ENCODE peak calls at places on chromosomes 16 and 17, in nine cellular contexts. I is CD4-positive, alpha-beta memory T cell; C is breast epithelium; A is A549; Y is lung; Q is heart left ventricle; R is CD8-positive, alpha-beta memory T cell; M is lower lobe of right lung; S is body of pancreas. Z is an unnamed sample. For H3K9me3, the result is how much of the 10 kb centered on the place peaks cover.

GRCh38 chr16:76899767-76900166 is 291.2 kb upstream of the MON1B start:
- DNase-seq in I (no peak), A (no peak), Q (no peak), Y (no peak), R (no peak), C (no peak), M (no peak), S (no peak), Z (no peak)

GRCh38 chr16:58028168-58028455 is 2.6 kb downstream of the MMP15 start:
- DNase-seq in Y (no peak), M (no peak), S (no peak), Q (peak), I (no peak), A (no peak), C (no peak), R (no peak), Z (no peak)

GRCh38 chr17:79451167-79451566 is 159.7 kb downstream of the RBFOX3 start:
- DNase-seq in R (no peak), Y (no peak), M (no peak), C (no peak), S (no peak), I (no peak), Q (no peak), A (no peak), Z (no peak)

GRCh38 chr17:42362245-42362961 is 25.8 kb downstream of the STAT3 start:
- DNase-seq in Y (no peak), M (peak), Q (no peak), R (no peak), A (no peak), C (no peak), S (peak), I (no peak), Z (no peak)

GRCh38 chr16:55615071-55615470 is 40.7 kb upstream of the SLC6A2 start:
- DNase-seq in I (no peak), A (no peak), S (no peak), Q (no peak), M (no peak), C (no peak), Y (no peak), R (no peak), Z (no peak)

GRCh38 chr17:43695968-43696865 is 34.5 kb upstream of the MEOX1 start:
- DNase-seq in Q (peak), R (no peak), I (no peak), M (no peak), S (no peak), Y (no peak), A (no peak), C (no peak), Z (no peak)

GRCh38 chr17:61294777-61295176 is 104.9 kb upstream of the TBX2 start:
- DNase-seq in S (no peak), A (peak), R (no peak), Y (no peak), Q (no peak), I (no peak), C (no peak), M (no peak), Z (no peak)

GRCh38 chr17:4901648-4902344 is 1.1 kb downstream of the CHRNE start:
- DNase-seq in Y (no peak), S (no peak), I (peak), M (peak), Q (peak), R (no peak), C (peak), A (no peak), Z (peak)

GRCh38 chr17:2347805-2348685 is 10.7 kb downstream of the SGSM2 start:
- DNase-seq in Q (no peak), S (peak), Y (no peak), I (no peak), C (peak), A (peak), R (no peak), M (peak), Z (no peak)

GRCh38 chr16:68296291-68296690 is 14.5 kb downstream of the SLC7A6OS start:
- DNase-seq in Y (no peak), R (no peak), A (no peak), S (peak), I (no peak), C (no peak), M (no peak), Q (no peak), Z (no peak)

GRCh38 chr16:87850009-87851006 is 19.0 kb downstream of the SLC7A5 start:
- DNase-seq in S (peak), Y (peak), M (peak), A (no peak), C (no peak), I (peak), Q (peak), R (peak), Z (peak)

GRCh38 chr17:65742433-65743312 is 181.2 kb upstream of the AXIN2 start:
- DNase-seq in Y (no peak), A (peak), M (no peak), C (no peak), Q (no peak), I (no peak), S (no peak), R (no peak), Z (no peak)

GRCh38 chr17:78279360-78279990 is 48.0 kb downstream of the TMEM235 start:
- DNase-seq in C (no peak), I (no peak), Q (no peak), Y (no peak), M (no peak), S (no peak), A (no peak), R (no peak), Z (no peak)

GRCh38 chr16:58515871-58516767 is 802 bp downstream of the SETD6 start:
- DNase-seq in S (peak), I (peak), C (peak), Y (no peak), A (no peak), R (no peak), M (peak), Q (peak), Z (peak)

GRCh38 chr17:10702574-10702973 is 5.2 kb downstream of the ADPRM start:
- DNase-seq in Y (no peak), S (no peak), I (no peak), C (no peak), A (no peak), Q (no peak), M (no peak), R (no peak), Z (no peak)

GRCh38 chr17:70033165-70033564 is 41.9 kb upstream of the KCNJ16 start:
- DNase-seq in Y (no peak), I (no peak), M (no peak), A (no peak), S (no peak), R (no peak), Q (no peak), C (no peak), Z (no peak)

GRCh38 chr17:65712383-65713267 is 151.2 kb upstream of the AXIN2 start:
- DNase-seq in R (no peak), S (no peak), A (no peak), I (no peak), Q (no peak), M (no peak), C (no peak), Y (no peak), Z (no peak)

GRCh38 chr17:28745777-28746473 is 2.1 kb downstream of the TRAF4 start:
- DNase-seq in C (peak), Y (peak), Q (no peak), R (no peak), A (peak), S (peak), I (no peak), M (peak), Z (no peak)

GRCh38 chr16:2088192-2088631 is 40.4 kb downstream of the TSC2 start:
- DNase-seq in Q (no peak), I (no peak), C (no peak), A (no peak), R (no peak), Y (no peak), S (no peak), M (no peak), Z (no peak)

GRCh38 chr16:72915331-72915730 is 132.6 kb downstream of the ZFHX3 start:
- DNase-seq in I (no peak), C (no peak), M (no peak), A (no peak), S (no peak), Y (no peak), Q (no peak), R (no peak), Z (no peak)

GRCh38 chr17:19943599-19943998 is 34.0 kb downstream of the AKAP10 start:
- DNase-seq in I (no peak), S (no peak), Q (no peak), M (no peak), Y (no peak), C (no peak), A (no peak), R (no peak), Z (no peak)

GRCh38 chr16:81263470-81264200 is 25.1 kb downstream of the BCO1 start:
- DNase-seq in C (no peak), S (peak), Q (no peak), R (no peak), Y (no peak), A (no peak), M (no peak), I (no peak), Z (no peak)

GRCh38 chr16:89721644-89722391 is 481 bp downstream of the ZNF276 start:
- DNase-seq in Y (peak), S (peak), R (peak), I (peak), C (no peak), M (peak), Q (peak), A (peak), Z (peak)

GRCh38 chr17:46011711-46012505 is 12.9 kb downstream of the STH start:
- DNase-seq in S (no peak), A (no peak), Y (no peak), R (no peak), M (no peak), I (no peak), C (no peak), Q (peak), Z (no peak)

DNA sequence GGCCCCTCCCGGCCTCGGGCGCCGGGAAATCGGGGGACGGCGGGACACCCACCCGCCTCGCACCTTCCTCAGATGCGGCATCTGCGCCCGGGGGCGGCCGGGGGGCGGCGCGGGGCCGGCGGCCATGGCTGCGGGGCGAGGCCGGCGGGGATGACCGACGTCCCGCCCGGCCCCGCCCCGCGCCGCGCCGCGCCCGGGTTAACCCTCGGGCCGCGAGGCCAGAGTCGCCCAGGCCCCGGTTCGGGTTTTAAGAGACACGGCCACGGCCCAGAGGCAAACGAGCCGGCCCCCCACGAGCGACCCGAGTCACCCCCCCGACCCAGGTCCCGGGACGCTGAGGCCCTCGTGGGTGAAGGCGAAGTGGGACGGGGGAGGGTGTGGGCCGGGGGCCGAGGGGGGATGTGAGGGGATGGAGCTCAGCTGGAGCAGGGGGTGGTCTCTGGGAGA is at the start of gene RGS11:
- DNase-seq in C (no peak), I (no peak), Y (no peak), A (no peak), R (no peak), S (no peak), Q (no peak), M (no peak), Z (no peak)
- H3K4me3 ChIP-seq in C (peak), I (no peak), Y (peak), A (peak), R (no peak), S (no peak), Q (peak), M (peak), Z (no peak)

DNA sequence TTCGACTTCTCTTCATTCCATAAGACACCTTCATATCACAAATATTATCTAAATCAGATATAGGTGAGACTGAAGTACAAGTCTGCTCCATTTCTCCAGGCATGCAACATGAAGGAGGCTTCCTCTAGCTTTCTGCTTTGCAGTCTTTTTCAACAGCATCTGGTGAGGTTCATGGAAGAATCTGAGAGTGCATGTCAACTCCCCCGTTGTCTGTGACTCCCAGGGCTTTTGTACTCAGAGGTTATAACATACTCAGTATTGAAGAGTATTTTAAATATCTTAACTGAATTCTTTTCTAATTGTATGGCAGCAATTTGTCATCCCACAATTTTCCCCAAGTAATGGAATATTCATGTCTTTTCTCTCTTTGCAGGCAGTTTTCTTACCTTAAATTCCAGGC is 448.7 kb downstream of the CDH8 start:
- DNase-seq in C (no peak), S (no peak), A (no peak), M (no peak), Q (no peak), R (no peak), Y (no peak), I (no peak), Z (no peak)
- H3K9me3 ChIP-seq in C (under half), S (under half), A (under half), M (under half), Q (under half), R (under half), Y (under half), I (under half), Z (under half)

GRCh38 chr16:54542805-54543504 is 256.4 kb upstream of the IRX3 start:
- DNase-seq in C (no peak), I (no peak), A (no peak), S (no peak), Q (no peak), Y (no peak), M (no peak), R (no peak), Z (no peak)

GRCh38 chr16:54547052-54547451 is 260.5 kb upstream of the IRX3 start:
- DNase-seq in R (no peak), I (no peak), S (no peak), C (no peak), A (no peak), Q (no peak), Y (no peak), M (no peak), Z (no peak)

GRCh38 chr16:54546481-54546880 is 259.9 kb upstream of the IRX3 start:
- DNase-seq in M (no peak), C (no peak), I (no peak), Y (no peak), A (no peak), Q (no peak), S (no peak), R (no peak), Z (no peak)

GRCh38 chr16:54544553-54545180 is 258.1 kb upstream of the IRX3 start:
- DNase-seq in C (no peak), Y (no peak), Q (no peak), S (no peak), I (no peak), M (no peak), R (no peak), A (no peak), Z (no peak)

DNA sequence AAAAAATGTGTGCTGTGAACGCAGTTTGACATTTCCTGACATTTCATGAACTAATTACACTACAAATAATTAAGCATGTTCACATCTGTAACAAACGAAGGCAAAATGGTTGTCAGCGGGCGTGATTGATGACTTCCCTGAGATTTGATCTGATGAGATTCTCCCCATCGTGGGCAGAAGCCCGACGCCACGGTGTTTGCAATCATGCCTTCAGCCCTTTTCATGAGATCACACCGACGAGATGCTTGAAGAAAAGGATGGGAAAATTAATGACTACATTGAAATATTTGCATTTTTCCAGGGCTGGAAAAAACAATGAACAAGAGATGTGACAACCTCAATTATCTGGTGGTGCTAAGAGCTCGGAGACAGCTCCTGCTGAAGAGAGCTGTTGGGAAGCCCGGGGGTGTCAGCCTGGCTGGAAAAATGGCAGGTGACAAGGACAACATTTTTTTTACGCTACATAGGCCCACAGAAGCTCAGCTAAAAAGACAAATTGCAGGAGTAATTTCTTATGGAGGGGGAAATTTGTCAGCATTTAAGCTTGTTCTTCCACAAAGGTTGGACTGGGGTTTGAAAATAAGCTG is 259.4 kb upstream of the IRX3 start:
- DNase-seq in I (no peak), A (no peak), Q (no peak), C (no peak), M (no peak), Y (no peak), S (no peak), R (no peak), Z (no peak)
- H3K4me3 ChIP-seq in I (no peak), A (no peak), Q (no peak), C (no peak), M (no peak), Y (no peak), S (no peak), R (no peak), Z (no peak)

GRCh38 chr17:22463110-22463850 is 771.0 kb downstream of the KCNJ18 start:
- DNase-seq in Y (no peak), M (no peak), Q (no peak), A (no peak), R (no peak), I (no peak), C (no peak), S (no peak), Z (no peak)

GRCh38 chr17:22462461-22462860 is 770.1 kb downstream of the KCNJ18 start:
- DNase-seq in I (no peak), M (no peak), R (no peak), A (no peak), Y (no peak), C (no peak), Q (no peak), S (no peak), Z (no peak)

GRCh38 chr17:22459953-22460350 is 767.6 kb downstream of the KCNJ18 start:
- DNase-seq in I (no peak), M (no peak), A (no peak), Q (no peak), C (no peak), R (no peak), Y (no peak), S (no peak), Z (no peak)

GRCh38 chr17:22460461-22461063 is 768.2 kb downstream of the KCNJ18 start:
- DNase-seq in M (no peak), R (no peak), I (no peak), Y (no peak), C (no peak), S (no peak), Q (no peak), A (no peak), Z (no peak)

GRCh38 chr17:22461460-22462145 is 769.3 kb downstream of the KCNJ18 start:
- DNase-seq in S (no peak), M (no peak), Q (no peak), A (no peak), R (no peak), I (no peak), Y (no peak), C (no peak), Z (no peak)
- H3K9me3 ChIP-seq in S (under half), M (under half), Q (under half), A (under half), R (under half), I (under half), Y (under half), C (under half), Z (under half)

GRCh38 chr17:49229076-49229804 is 1.3 kb downstream of the PHOSPHO1 start:
- DNase-seq in C (no peak), R (no peak), Q (no peak), Y (no peak), S (no peak), A (no peak), M (no peak), I (no peak), Z (no peak)

GRCh38 chr17:49227436-49228261 is 2.9 kb downstream of the PHOSPHO1 start:
- DNase-seq in I (peak), A (peak), Q (peak), R (peak), Y (peak), S (peak), M (peak), C (no peak), Z (peak)

GRCh38 chr17:49231563-49231894 is 942 bp upstream of the PHOSPHO1 start:
- DNase-seq in S (no peak), M (no peak), R (no peak), C (no peak), Y (no peak), I (no peak), Q (no peak), A (no peak), Z (no peak)

GRCh38 chr17:49229805-49230600 is 584 bp downstream of the PHOSPHO1 start:
- DNase-seq in A (no peak), I (no peak), R (no peak), M (peak), Q (no peak), S (no peak), Y (no peak), C (no peak), Z (no peak)

GRCh38 chr17:49230636-49231562 is at the start of gene PHOSPHO1:
- DNase-seq in C (no peak), M (peak), Y (peak), R (peak), A (peak), Q (peak), S (peak), I (peak), Z (peak)
- H3K4me3 ChIP-seq in C (peak), M (peak), Y (peak), R (peak), A (peak), Q (peak), S (no peak), I (peak), Z (peak)

DNA sequence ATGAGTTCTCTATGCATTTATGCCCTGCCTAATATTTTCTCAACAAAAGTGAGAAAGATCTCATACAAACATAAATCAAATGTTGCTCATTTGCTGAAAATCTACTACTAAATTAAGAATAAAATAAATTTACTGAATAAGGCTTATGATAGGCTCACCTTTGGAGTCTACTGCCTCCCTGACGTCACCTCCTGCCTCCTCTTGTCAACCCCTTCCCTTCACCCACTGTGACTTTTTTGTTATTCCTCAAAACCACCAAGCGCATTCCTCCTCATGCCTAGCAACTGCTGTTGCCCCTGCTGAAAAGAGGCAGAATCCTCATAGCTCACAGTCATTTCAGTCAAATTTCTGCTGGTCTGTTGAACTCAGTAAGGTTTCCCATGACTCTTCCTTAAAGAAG is 2422.2 kb downstream of the TP53TG3F start:
- DNase-seq in R (no peak), A (no peak), Y (no peak), I (no peak), M (no peak), C (no peak), Q (no peak), S (no peak), Z (no peak)
- H3K9me3 ChIP-seq in R (under half), A (under half), Y (under half), I (under half), M (under half), C (under half), Q (under half), S (under half), Z (under half)

Z was measured in naive thymus-derived CD4-positive, alpha-beta T cell.